ENCODE peak calls at places on chromosomes 6 and 20, in six cellular contexts. G, L, B, C, Q and H are unnamed samples.

GRCh38 chr6:159116343-159116742 is 52.9 kb upstream of the FNDC1 start:
- DNase-seq in G (no peak), L (no peak), B (no peak), C (no peak), Q (peak; percentile 63), H (no peak)

GRCh38 chr6:45428734-45429133 is 51.0 kb upstream of the SUPT3H start:
- DNase-seq in G (no peak), L (no peak), B (no peak), C (no peak), Q (no peak), H (no peak)

GRCh38 chr20:329325-329695 is 4.0 kb downstream of the SOX12 start:
- DNase-seq in G (no peak), L (no peak), B (no peak), C (no peak), Q (no peak), H (no peak)

GRCh38 chr20:642398-643174 is 10.4 kb downstream of the SRXN1 start:
- DNase-seq in G (no peak), L (no peak), B (no peak), C (no peak), Q (no peak), H (peak; percentile 32)

GRCh38 chr6:32664827-32665362 is 1.6 kb downstream of the HLA-DQB1 start:
- DNase-seq in G (no peak), L (no peak), B (no peak), C (no peak), Q (peak; percentile 68), H (no peak)

GRCh38 chr20:23937303-23938117 is 51.1 kb downstream of the GGTLC1 start:
- DNase-seq in G (peak; percentile 69), L (peak; percentile 35), B (no peak), C (peak; percentile 90), Q (no peak), H (peak; percentile 82)

GRCh38 chr6:144265390-144265789 is 19.7 kb upstream of the UTRN start:
- DNase-seq in G (no peak), L (no peak), B (no peak), C (no peak), Q (no peak), H (no peak)

GRCh38 chr20:36491901-36492617 is 49.3 kb upstream of the MYL9 start:
- DNase-seq in G (peak; percentile 37), L (no peak), B (no peak), C (no peak), Q (peak; percentile 63), H (no peak)

GRCh38 chr20:50915424-50915823 is 15.8 kb downstream of the ADNP start:
- DNase-seq in G (no peak), L (no peak), B (no peak), C (no peak), Q (no peak), H (no peak)

GRCh38 chr20:50916257-50916656 is 15.0 kb downstream of the ADNP start:
- DNase-seq in G (peak; percentile 24), L (no peak), B (no peak), C (no peak), Q (no peak), H (no peak)

GRCh38 chr20:50918403-50918802 is 12.8 kb downstream of the ADNP start:
- DNase-seq in G (no peak), L (no peak), B (no peak), C (no peak), Q (no peak), H (no peak)

GRCh38 chr20:50919567-50919966 is 11.7 kb downstream of the ADNP start:
- DNase-seq in G (peak; percentile 16), L (peak; percentile 71), B (no peak), C (no peak), Q (no peak), H (no peak)

GRCh38 chr20:50916934-50917333 is 14.3 kb downstream of the ADNP start:
- DNase-seq in G (no peak), L (no peak), B (no peak), C (no peak), Q (no peak), H (no peak)
- H3K36me3 ChIP-seq in G (no peaks in the 10 kb centered on the region), L (no peaks in the 10 kb centered on the region), B (no peaks in the 10 kb centered on the region), C (no peaks in the 10 kb centered on the region), Q (no peaks in the 10 kb centered on the region), H (no peaks in the 10 kb centered on the region)

DNA sequence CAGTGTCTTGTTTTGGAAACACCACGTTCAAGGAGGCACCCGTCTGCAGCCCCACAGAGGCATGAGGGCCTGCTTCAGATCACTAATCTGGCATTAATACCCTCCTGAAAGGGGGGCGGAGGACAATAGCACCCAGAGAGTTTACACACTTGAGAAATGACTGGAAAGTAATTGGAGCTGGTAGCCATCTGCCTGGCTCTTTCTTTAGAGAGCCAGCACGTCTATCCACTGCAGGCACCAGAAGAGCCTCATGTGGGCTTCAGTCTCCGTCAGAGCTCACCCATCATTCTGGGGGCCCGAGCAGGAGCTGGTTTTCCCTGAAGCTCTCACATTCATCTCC is 124.5 kb upstream of the ZNF217 start:
- DNase-seq in G (no peak), L (no peak), B (no peak), C (no peak), Q (no peak), H (no peak)
- H3K27me3 ChIP-seq in G (no peaks in the 10 kb centered on the region), L (no peaks in the 10 kb centered on the region), B (no peaks in the 10 kb centered on the region), C (no peaks in the 10 kb centered on the region), Q (no peaks in the 10 kb centered on the region), H (no peaks in the 10 kb centered on the region)

DNA sequence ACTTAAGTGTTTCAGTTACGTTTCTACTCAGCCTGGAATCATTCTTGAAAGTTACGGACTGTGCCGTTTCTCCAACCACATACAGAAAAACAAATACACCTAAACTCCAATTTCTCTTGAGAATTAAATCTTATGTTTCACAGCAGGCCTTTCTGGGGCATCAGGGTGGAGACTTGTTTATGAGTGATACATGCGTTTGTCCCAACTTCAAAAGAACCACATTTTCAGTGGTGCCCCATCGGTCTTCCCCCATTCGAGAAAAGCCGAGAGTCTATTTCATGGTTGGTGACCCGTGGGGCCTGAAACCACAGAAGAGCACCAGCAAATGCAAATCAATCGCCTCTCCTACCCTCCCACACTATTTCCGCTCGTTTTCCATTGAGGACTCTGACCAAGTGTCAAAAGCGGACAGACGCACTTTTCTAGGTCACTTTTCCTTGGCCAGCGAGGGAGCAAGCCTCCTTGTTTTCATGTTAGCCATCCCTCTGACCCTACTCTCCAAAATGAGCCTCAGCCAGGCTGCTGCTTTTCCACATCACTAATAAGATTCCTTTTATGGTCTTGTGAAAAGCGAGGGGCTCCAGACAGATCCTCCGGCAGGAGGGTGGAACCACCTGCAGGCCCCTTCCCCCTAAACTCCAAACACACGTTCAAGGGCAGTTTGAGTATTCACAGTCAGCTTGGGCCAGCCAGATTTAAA is 3.1 kb downstream of the JAG1 start:
- DNase-seq in G (no peak), L (no peak), B (no peak), C (no peak), Q (no peak), H (no peak)
- TF ChIP-seq POLR2A in G (no peak), L (no peak), B (no peak), C (no peak), Q (no peak), H (no peak)

GRCh38 chr6:4953440-4953839 is 50.4 kb downstream of the RPP40 start:
- DNase-seq in G (no peak), L (no peak), B (no peak), C (no peak), Q (no peak), H (no peak)

GRCh38 chr6:4947716-4948115 is 56.1 kb downstream of the RPP40 start:
- DNase-seq in G (no peak), L (no peak), B (no peak), C (no peak), Q (no peak), H (no peak)

GRCh38 chr6:4948781-4949450 is 54.9 kb downstream of the RPP40 start:
- DNase-seq in G (no peak), L (no peak), B (no peak), C (no peak), Q (no peak), H (no peak)

GRCh38 chr6:4950849-4951533 is 52.8 kb downstream of the RPP40 start:
- DNase-seq in G (no peak), L (no peak), B (no peak), C (no peak), Q (no peak), H (no peak)

GRCh38 chr6:4950076-4950475 is 53.8 kb downstream of the RPP40 start:
- DNase-seq in G (no peak), L (no peak), B (no peak), C (no peak), Q (no peak), H (no peak)
- H3K36me3 ChIP-seq in G (no peaks in the 10 kb centered on the region), L (no peaks in the 10 kb centered on the region), B (no peaks in the 10 kb centered on the region), C (peaks cover 15% of the 10 kb centered on the region), Q (peaks cover 78% of the 10 kb centered on the region), H (no peaks in the 10 kb centered on the region)

GRCh38 chr6:39086294-39086693 is 28.7 kb downstream of the SAYSD1 start:
- DNase-seq in G (no peak), L (no peak), B (no peak), C (no peak), Q (no peak), H (no peak)
- H3K27me3 ChIP-seq in G (no peaks in the 10 kb centered on the region), L (no peaks in the 10 kb centered on the region), B (no peaks in the 10 kb centered on the region), C (no peaks in the 10 kb centered on the region), Q (peaks cover 33% of the 10 kb centered on the region), H (no peaks in the 10 kb centered on the region)

GRCh38 chr6:3789896-3790558 is 38.5 kb upstream of the PXDC1 start:
- DNase-seq in G (no peak), L (no peak), B (no peak), C (no peak), Q (no peak), H (no peak)

GRCh38 chr6:3791526-3792212 is 40.2 kb upstream of the PXDC1 start:
- DNase-seq in G (no peak), L (no peak), B (no peak), C (no peak), Q (no peak), H (no peak)

GRCh38 chr6:3786131-3786530 is 34.6 kb upstream of the PXDC1 start:
- DNase-seq in G (no peak), L (no peak), B (no peak), C (no peak), Q (no peak), H (no peak)

GRCh38 chr6:3788408-3789017 is 37.0 kb upstream of the PXDC1 start:
- DNase-seq in G (no peak), L (peak; percentile 46), B (no peak), C (no peak), Q (no peak), H (no peak)

GRCh38 chr6:3789018-3789895 is 37.7 kb upstream of the PXDC1 start:
- DNase-seq in G (no peak), L (no peak), B (no peak), C (no peak), Q (no peak), H (no peak)
- TF ChIP-seq POLR2A in G (no peak), L (no peak), B (no peak), C (no peak), Q (no peak), H (no peak)

GRCh38 chr6:44415424-44415823 is 27.9 kb downstream of the CDC5L start:
- DNase-seq in G (no peak), L (no peak), B (no peak), C (no peak), Q (no peak), H (no peak)
- H3K36me3 ChIP-seq in G (no peaks in the 10 kb centered on the region), L (no peaks in the 10 kb centered on the region), B (no peaks in the 10 kb centered on the region), C (peaks cover 12% of the 10 kb centered on the region), Q (peaks cover 50% of the 10 kb centered on the region), H (no peaks in the 10 kb centered on the region)